ENCODE peak calls at places on chromosomes 2 and 18, in ten cellular contexts. One of them, this sample, is unnamed.

GRCh38 chr2:120765911-120766757 is 30.5 kb downstream of the GLI2 start:
- DNase-seq in stimulated activated CD8-positive, alpha-beta memory T cell treated with anti-CD3 and anti-CD28 coated beads, Interleukin-4, amount 100 ng/mL, for 24 hours: no peak
- DNase-seq in substantia nigra: no peak
- DNase-seq in brain microvascular endothelial cell: peak
- DNase-seq in stimulated activated naive CD8-positive, alpha-beta T cell treated with anti-CD3 and anti-CD28 coated beads, Interleukin-15, amount 100 ng/mL, for 72 hours: no peak
- DNase-seq in osteocyte: no peak
- DNase-seq in CD8-positive, alpha-beta memory T cell: no peak
- DNase-seq in RPMI7951: peak
- DNase-seq in activated CD4-positive, CD25-positive, alpha-beta regulatory T cell: no peak
- DNase-seq in EL: peak
- DNase-seq in this sample: peak

GRCh38 chr2:235580401-235581157 is 86.7 kb downstream of the AGAP1 start:
- DNase-seq in brain microvascular endothelial cell: no peak
- DNase-seq in osteocyte: no peak
- DNase-seq in RPMI7951: no peak
- DNase-seq in stimulated activated naive CD8-positive, alpha-beta T cell treated with anti-CD3 and anti-CD28 coated beads, Interleukin-15, amount 100 ng/mL, for 72 hours: no peak
- DNase-seq in substantia nigra: no peak
- DNase-seq in CD8-positive, alpha-beta memory T cell: no peak
- DNase-seq in stimulated activated CD8-positive, alpha-beta memory T cell treated with anti-CD3 and anti-CD28 coated beads, Interleukin-4, amount 100 ng/mL, for 24 hours: no peak
- DNase-seq in EL: no peak
- DNase-seq in activated CD4-positive, CD25-positive, alpha-beta regulatory T cell: no peak
- DNase-seq in this sample: no peak

GRCh38 chr2:21687589-21687988 is 563.8 kb downstream of the TDRD15 start:
- DNase-seq in stimulated activated naive CD8-positive, alpha-beta T cell treated with anti-CD3 and anti-CD28 coated beads, Interleukin-15, amount 100 ng/mL, for 72 hours: no peak
- DNase-seq in brain microvascular endothelial cell: no peak
- DNase-seq in CD8-positive, alpha-beta memory T cell: no peak
- DNase-seq in EL: no peak
- DNase-seq in stimulated activated CD8-positive, alpha-beta memory T cell treated with anti-CD3 and anti-CD28 coated beads, Interleukin-4, amount 100 ng/mL, for 24 hours: no peak
- DNase-seq in substantia nigra: no peak
- DNase-seq in osteocyte: no peak
- DNase-seq in RPMI7951: no peak
- DNase-seq in activated CD4-positive, CD25-positive, alpha-beta regulatory T cell: no peak
- DNase-seq in this sample: no peak

GRCh38 chr2:13227543-13227942 is 510.8 kb downstream of the TRIB2 start:
- DNase-seq in brain microvascular endothelial cell: no peak
- DNase-seq in osteocyte: no peak
- DNase-seq in CD8-positive, alpha-beta memory T cell: no peak
- DNase-seq in activated CD4-positive, CD25-positive, alpha-beta regulatory T cell: no peak
- DNase-seq in substantia nigra: no peak
- DNase-seq in stimulated activated CD8-positive, alpha-beta memory T cell treated with anti-CD3 and anti-CD28 coated beads, Interleukin-4, amount 100 ng/mL, for 24 hours: no peak
- DNase-seq in EL: no peak
- DNase-seq in stimulated activated naive CD8-positive, alpha-beta T cell treated with anti-CD3 and anti-CD28 coated beads, Interleukin-15, amount 100 ng/mL, for 72 hours: no peak
- DNase-seq in RPMI7951: no peak
- DNase-seq in this sample: no peak

GRCh38 chr2:30424231-30424630 is 22.8 kb upstream of the LCLAT1 start:
- DNase-seq in stimulated activated naive CD8-positive, alpha-beta T cell treated with anti-CD3 and anti-CD28 coated beads, Interleukin-15, amount 100 ng/mL, for 72 hours: no peak
- DNase-seq in activated CD4-positive, CD25-positive, alpha-beta regulatory T cell: no peak
- DNase-seq in stimulated activated CD8-positive, alpha-beta memory T cell treated with anti-CD3 and anti-CD28 coated beads, Interleukin-4, amount 100 ng/mL, for 24 hours: no peak
- DNase-seq in RPMI7951: no peak
- DNase-seq in substantia nigra: no peak
- DNase-seq in EL: no peak
- DNase-seq in osteocyte: no peak
- DNase-seq in brain microvascular endothelial cell: no peak
- DNase-seq in CD8-positive, alpha-beta memory T cell: no peak
- DNase-seq in this sample: no peak

GRCh38 chr2:210399440-210400041 is 77.0 kb downstream of the LANCL1 start:
- DNase-seq in substantia nigra: no peak
- DNase-seq in stimulated activated CD8-positive, alpha-beta memory T cell treated with anti-CD3 and anti-CD28 coated beads, Interleukin-4, amount 100 ng/mL, for 24 hours: no peak
- DNase-seq in EL: peak
- DNase-seq in osteocyte: no peak
- DNase-seq in CD8-positive, alpha-beta memory T cell: no peak
- DNase-seq in RPMI7951: no peak
- DNase-seq in brain microvascular endothelial cell: no peak
- DNase-seq in activated CD4-positive, CD25-positive, alpha-beta regulatory T cell: no peak
- DNase-seq in stimulated activated naive CD8-positive, alpha-beta T cell treated with anti-CD3 and anti-CD28 coated beads, Interleukin-15, amount 100 ng/mL, for 72 hours: no peak
- DNase-seq in this sample: peak

GRCh38 chr2:216188956-216189355 is 79.8 kb downstream of the XRCC5 start:
- DNase-seq in osteocyte: no peak
- DNase-seq in substantia nigra: no peak
- DNase-seq in stimulated activated CD8-positive, alpha-beta memory T cell treated with anti-CD3 and anti-CD28 coated beads, Interleukin-4, amount 100 ng/mL, for 24 hours: no peak
- DNase-seq in CD8-positive, alpha-beta memory T cell: no peak
- DNase-seq in stimulated activated naive CD8-positive, alpha-beta T cell treated with anti-CD3 and anti-CD28 coated beads, Interleukin-15, amount 100 ng/mL, for 72 hours: no peak
- DNase-seq in RPMI7951: peak
- DNase-seq in brain microvascular endothelial cell: no peak
- DNase-seq in EL: peak
- DNase-seq in activated CD4-positive, CD25-positive, alpha-beta regulatory T cell: no peak
- DNase-seq in this sample: no peak

GRCh38 chr18:79400591-79401381 is 5.1 kb downstream of the NFATC1 start:
- DNase-seq in RPMI7951: no peak
- DNase-seq in stimulated activated CD8-positive, alpha-beta memory T cell treated with anti-CD3 and anti-CD28 coated beads, Interleukin-4, amount 100 ng/mL, for 24 hours: peak
- DNase-seq in CD8-positive, alpha-beta memory T cell: peak
- DNase-seq in osteocyte: no peak
- DNase-seq in brain microvascular endothelial cell: no peak
- DNase-seq in activated CD4-positive, CD25-positive, alpha-beta regulatory T cell: peak
- DNase-seq in substantia nigra: no peak
- DNase-seq in EL: no peak
- DNase-seq in stimulated activated naive CD8-positive, alpha-beta T cell treated with anti-CD3 and anti-CD28 coated beads, Interleukin-15, amount 100 ng/mL, for 72 hours: no peak
- DNase-seq in this sample: no peak

GRCh38 chr2:127371037-127371436 is 16.7 kb downstream of the MAP3K2 start:
- DNase-seq in RPMI7951: no peak
- DNase-seq in EL: no peak
- DNase-seq in CD8-positive, alpha-beta memory T cell: no peak
- DNase-seq in stimulated activated naive CD8-positive, alpha-beta T cell treated with anti-CD3 and anti-CD28 coated beads, Interleukin-15, amount 100 ng/mL, for 72 hours: no peak
- DNase-seq in activated CD4-positive, CD25-positive, alpha-beta regulatory T cell: no peak
- DNase-seq in stimulated activated CD8-positive, alpha-beta memory T cell treated with anti-CD3 and anti-CD28 coated beads, Interleukin-4, amount 100 ng/mL, for 24 hours: no peak
- DNase-seq in osteocyte: no peak
- DNase-seq in substantia nigra: no peak
- DNase-seq in brain microvascular endothelial cell: no peak
- DNase-seq in this sample: peak

GRCh38 chr2:2940702-2941655 is 436.6 kb downstream of the EIPR1 start:
- DNase-seq in substantia nigra: no peak
- DNase-seq in stimulated activated naive CD8-positive, alpha-beta T cell treated with anti-CD3 and anti-CD28 coated beads, Interleukin-15, amount 100 ng/mL, for 72 hours: no peak
- DNase-seq in osteocyte: no peak
- DNase-seq in EL: no peak
- DNase-seq in RPMI7951: no peak
- DNase-seq in stimulated activated CD8-positive, alpha-beta memory T cell treated with anti-CD3 and anti-CD28 coated beads, Interleukin-4, amount 100 ng/mL, for 24 hours: no peak
- DNase-seq in CD8-positive, alpha-beta memory T cell: no peak
- DNase-seq in brain microvascular endothelial cell: no peak
- DNase-seq in activated CD4-positive, CD25-positive, alpha-beta regulatory T cell: no peak
- DNase-seq in this sample: no peak

GRCh38 chr2:45860136-45861106 is 208.9 kb downstream of the PRKCE start:
- DNase-seq in stimulated activated naive CD8-positive, alpha-beta T cell treated with anti-CD3 and anti-CD28 coated beads, Interleukin-15, amount 100 ng/mL, for 72 hours: peak
- DNase-seq in substantia nigra: peak
- DNase-seq in activated CD4-positive, CD25-positive, alpha-beta regulatory T cell: no peak
- DNase-seq in brain microvascular endothelial cell: peak
- DNase-seq in EL: peak
- DNase-seq in stimulated activated CD8-positive, alpha-beta memory T cell treated with anti-CD3 and anti-CD28 coated beads, Interleukin-4, amount 100 ng/mL, for 24 hours: no peak
- DNase-seq in RPMI7951: peak
- DNase-seq in CD8-positive, alpha-beta memory T cell: no peak
- DNase-seq in osteocyte: no peak
- DNase-seq in this sample: peak

GRCh38 chr2:55092439-55092838 is 42.2 kb upstream of the RTN4 start:
- DNase-seq in CD8-positive, alpha-beta memory T cell: no peak
- DNase-seq in stimulated activated CD8-positive, alpha-beta memory T cell treated with anti-CD3 and anti-CD28 coated beads, Interleukin-4, amount 100 ng/mL, for 24 hours: no peak
- DNase-seq in brain microvascular endothelial cell: no peak
- DNase-seq in activated CD4-positive, CD25-positive, alpha-beta regulatory T cell: no peak
- DNase-seq in RPMI7951: no peak
- DNase-seq in substantia nigra: no peak
- DNase-seq in osteocyte: no peak
- DNase-seq in stimulated activated naive CD8-positive, alpha-beta T cell treated with anti-CD3 and anti-CD28 coated beads, Interleukin-15, amount 100 ng/mL, for 72 hours: no peak
- DNase-seq in EL: no peak
- DNase-seq in this sample: no peak

GRCh38 chr18:77138270-77138669 is 5.7 kb upstream of the MBP start:
- DNase-seq in CD8-positive, alpha-beta memory T cell: no peak
- DNase-seq in activated CD4-positive, CD25-positive, alpha-beta regulatory T cell: no peak
- DNase-seq in EL: no peak
- DNase-seq in osteocyte: no peak
- DNase-seq in substantia nigra: no peak
- DNase-seq in brain microvascular endothelial cell: no peak
- DNase-seq in RPMI7951: no peak
- DNase-seq in stimulated activated CD8-positive, alpha-beta memory T cell treated with anti-CD3 and anti-CD28 coated beads, Interleukin-4, amount 100 ng/mL, for 24 hours: no peak
- DNase-seq in stimulated activated naive CD8-positive, alpha-beta T cell treated with anti-CD3 and anti-CD28 coated beads, Interleukin-15, amount 100 ng/mL, for 72 hours: no peak
- DNase-seq in this sample: no peak

GRCh38 chr18:45379903-45380302 is 235.4 kb upstream of the SLC14A2 start:
- DNase-seq in activated CD4-positive, CD25-positive, alpha-beta regulatory T cell: no peak
- DNase-seq in stimulated activated CD8-positive, alpha-beta memory T cell treated with anti-CD3 and anti-CD28 coated beads, Interleukin-4, amount 100 ng/mL, for 24 hours: no peak
- DNase-seq in EL: no peak
- DNase-seq in stimulated activated naive CD8-positive, alpha-beta T cell treated with anti-CD3 and anti-CD28 coated beads, Interleukin-15, amount 100 ng/mL, for 72 hours: no peak
- DNase-seq in brain microvascular endothelial cell: no peak
- DNase-seq in CD8-positive, alpha-beta memory T cell: no peak
- DNase-seq in RPMI7951: peak
- DNase-seq in substantia nigra: no peak
- DNase-seq in osteocyte: no peak
- DNase-seq in this sample: no peak

GRCh38 chr2:71691747-71692455 is 238.5 kb downstream of the DYSF start:
- DNase-seq in stimulated activated naive CD8-positive, alpha-beta T cell treated with anti-CD3 and anti-CD28 coated beads, Interleukin-15, amount 100 ng/mL, for 72 hours: no peak
- DNase-seq in brain microvascular endothelial cell: peak
- DNase-seq in RPMI7951: no peak
- DNase-seq in osteocyte: no peak
- DNase-seq in stimulated activated CD8-positive, alpha-beta memory T cell treated with anti-CD3 and anti-CD28 coated beads, Interleukin-4, amount 100 ng/mL, for 24 hours: no peak
- DNase-seq in EL: no peak
- DNase-seq in activated CD4-positive, CD25-positive, alpha-beta regulatory T cell: no peak
- DNase-seq in CD8-positive, alpha-beta memory T cell: no peak
- DNase-seq in substantia nigra: no peak
- DNase-seq in this sample: no peak

GRCh38 chr2:234725528-234726264 is 226.1 kb upstream of the SH3BP4 start:
- DNase-seq in stimulated activated CD8-positive, alpha-beta memory T cell treated with anti-CD3 and anti-CD28 coated beads, Interleukin-4, amount 100 ng/mL, for 24 hours: no peak
- DNase-seq in CD8-positive, alpha-beta memory T cell: no peak
- DNase-seq in brain microvascular endothelial cell: peak
- DNase-seq in EL: peak
- DNase-seq in activated CD4-positive, CD25-positive, alpha-beta regulatory T cell: no peak
- DNase-seq in substantia nigra: no peak
- DNase-seq in stimulated activated naive CD8-positive, alpha-beta T cell treated with anti-CD3 and anti-CD28 coated beads, Interleukin-15, amount 100 ng/mL, for 72 hours: no peak
- DNase-seq in osteocyte: peak
- DNase-seq in RPMI7951: peak
- DNase-seq in this sample: peak

GRCh38 chr2:219058541-219059374 is 2.0 kb downstream of the IHH start:
- DNase-seq in stimulated activated naive CD8-positive, alpha-beta T cell treated with anti-CD3 and anti-CD28 coated beads, Interleukin-15, amount 100 ng/mL, for 72 hours: no peak
- DNase-seq in activated CD4-positive, CD25-positive, alpha-beta regulatory T cell: no peak
- DNase-seq in osteocyte: no peak
- DNase-seq in stimulated activated CD8-positive, alpha-beta memory T cell treated with anti-CD3 and anti-CD28 coated beads, Interleukin-4, amount 100 ng/mL, for 24 hours: no peak
- DNase-seq in CD8-positive, alpha-beta memory T cell: no peak
- DNase-seq in brain microvascular endothelial cell: no peak
- DNase-seq in substantia nigra: no peak
- DNase-seq in RPMI7951: no peak
- DNase-seq in EL: peak
- DNase-seq in this sample: no peak

GRCh38 chr2:74552914-74553811 is 579 bp downstream of the LOXL3 start:
- DNase-seq in activated CD4-positive, CD25-positive, alpha-beta regulatory T cell: no peak
- DNase-seq in stimulated activated CD8-positive, alpha-beta memory T cell treated with anti-CD3 and anti-CD28 coated beads, Interleukin-4, amount 100 ng/mL, for 24 hours: no peak
- DNase-seq in EL: peak
- DNase-seq in osteocyte: no peak
- DNase-seq in brain microvascular endothelial cell: no peak
- DNase-seq in substantia nigra: no peak
- DNase-seq in RPMI7951: peak
- DNase-seq in CD8-positive, alpha-beta memory T cell: no peak
- DNase-seq in stimulated activated naive CD8-positive, alpha-beta T cell treated with anti-CD3 and anti-CD28 coated beads, Interleukin-15, amount 100 ng/mL, for 72 hours: peak
- DNase-seq in this sample: peak

GRCh38 chr2:164840458-164840929 is 1.1 kb downstream of the COBLL1 start:
- DNase-seq in substantia nigra: no peak
- DNase-seq in stimulated activated naive CD8-positive, alpha-beta T cell treated with anti-CD3 and anti-CD28 coated beads, Interleukin-15, amount 100 ng/mL, for 72 hours: peak
- DNase-seq in activated CD4-positive, CD25-positive, alpha-beta regulatory T cell: no peak
- DNase-seq in RPMI7951: no peak
- DNase-seq in CD8-positive, alpha-beta memory T cell: no peak
- DNase-seq in brain microvascular endothelial cell: no peak
- DNase-seq in osteocyte: no peak
- DNase-seq in EL: peak
- DNase-seq in stimulated activated CD8-positive, alpha-beta memory T cell treated with anti-CD3 and anti-CD28 coated beads, Interleukin-4, amount 100 ng/mL, for 24 hours: no peak
- DNase-seq in this sample: peak

GRCh38 chr18:58590827-58591226 is 38.1 kb downstream of the ALPK2 start:
- DNase-seq in RPMI7951: no peak
- DNase-seq in stimulated activated naive CD8-positive, alpha-beta T cell treated with anti-CD3 and anti-CD28 coated beads, Interleukin-15, amount 100 ng/mL, for 72 hours: no peak
- DNase-seq in stimulated activated CD8-positive, alpha-beta memory T cell treated with anti-CD3 and anti-CD28 coated beads, Interleukin-4, amount 100 ng/mL, for 24 hours: no peak
- DNase-seq in brain microvascular endothelial cell: no peak
- DNase-seq in EL: no peak
- DNase-seq in CD8-positive, alpha-beta memory T cell: no peak
- DNase-seq in activated CD4-positive, CD25-positive, alpha-beta regulatory T cell: no peak
- DNase-seq in osteocyte: no peak
- DNase-seq in substantia nigra: no peak
- DNase-seq in this sample: no peak

GRCh38 chr2:233764761-233765160 is 4.7 kb downstream of the UGT1A1 start:
- DNase-seq in stimulated activated CD8-positive, alpha-beta memory T cell treated with anti-CD3 and anti-CD28 coated beads, Interleukin-4, amount 100 ng/mL, for 24 hours: no peak
- DNase-seq in activated CD4-positive, CD25-positive, alpha-beta regulatory T cell: no peak
- DNase-seq in osteocyte: no peak
- DNase-seq in EL: no peak
- DNase-seq in CD8-positive, alpha-beta memory T cell: no peak
- DNase-seq in RPMI7951: peak
- DNase-seq in brain microvascular endothelial cell: no peak
- DNase-seq in stimulated activated naive CD8-positive, alpha-beta T cell treated with anti-CD3 and anti-CD28 coated beads, Interleukin-15, amount 100 ng/mL, for 72 hours: no peak
- DNase-seq in substantia nigra: no peak
- DNase-seq in this sample: no peak